ENCODE peak calls at places on chromosome 6, in ten cellular contexts. Q, A, B, D, Y, V, I, Z, X and C are unnamed samples.

GRCh38 chr6:29760328-29760727 is 37.1 kb downstream of the HLA-F start:
- DNase-seq in A (no peak), V (no peak), X (no peak), Z (no peak), B (no peak), Y (no peak), Q (no peak), I (no peak), D (no peak), C (no peak)

GRCh38 chr6:354631-355280 is 36.8 kb upstream of the IRF4 start:
- DNase-seq in A (no peak), Z (no peak), I (no peak), X (no peak), B (no peak), Q (no peak), Y (no peak), V (no peak), D (no peak), C (no peak)

GRCh38 chr6:2934057-2934456 is 30.9 kb upstream of the SERPINB9 start:
- DNase-seq in V (no peak), X (no peak), A (no peak), I (no peak), B (no peak), Q (no peak), Y (no peak), Z (no peak), D (no peak), C (no peak)

GRCh38 chr6:71419217-71419953 is 130.8 kb downstream of the OGFRL1 start:
- DNase-seq in D (no peak), I (no peak), Y (no peak), A (no peak), Z (no peak), V (peak; percentile 20), X (peak; percentile 30), Q (no peak), B (peak; percentile 43), C (peak; percentile 17)

GRCh38 chr6:35014786-35015185 is 125.7 kb downstream of the ANKS1A start:
- DNase-seq in A (no peak), I (no peak), B (no peak), Y (no peak), Q (no peak), Z (no peak), D (no peak), V (no peak), X (no peak), C (no peak)

GRCh38 chr6:3139090-3139903 is 18.0 kb downstream of the TUBB2A start:
- DNase-seq in A (no peak), X (peak; percentile 79), I (no peak), Q (no peak), B (peak; percentile 34), Z (no peak), Y (peak; percentile 45), D (peak; percentile 69), V (peak; percentile 82), C (no peak)

GRCh38 chr6:13526718-13527668 is 39.6 kb upstream of the GFOD1 start:
- DNase-seq in A (no peak), B (no peak), D (no peak), X (peak; percentile 54), Q (no peak), V (no peak), I (no peak), Z (no peak), Y (no peak), C (no peak)

GRCh38 chr6:52049252-52050050 is 38.0 kb downstream of the PKHD1 start:
- DNase-seq in D (no peak), A (no peak), Y (peak; percentile 61), V (peak; percentile 69), B (no peak), I (no peak), Q (no peak), X (peak; percentile 23), Z (peak; percentile 32), C (peak; percentile 18)